ENCODE peak calls at places on chromosomes 12 and 14, in eight cellular contexts. O, I, B, Y, G, N, H and L are unnamed samples.

GRCh38 chr12:120598674-120599463 is 17.7 kb upstream of the POP5 start:
- DNase-seq in G (no peak), N (no peak), I (no peak), O (no peak), B (no peak), H (peak; percentile 43), Y (no peak), L (no peak)

GRCh38 chr14:77099425-77100167 is 1.5 kb downstream of the CIPC start:
- DNase-seq in B (no peak), G (no peak), O (no peak), H (no peak), Y (no peak), N (no peak), I (no peak), L (peak; percentile 76)

GRCh38 chr14:54108481-54109471 is 152.2 kb upstream of the BMP4 start:
- DNase-seq in Y (no peak), H (peak; percentile 17), B (no peak), I (no peak), N (no peak), O (no peak), G (no peak), L (no peak)

GRCh38 chr14:37969511-37969979 is 238.2 kb upstream of the SSTR1 start:
- DNase-seq in O (no peak), I (no peak), Y (no peak), H (no peak), G (peak; percentile 80), B (no peak), N (no peak), L (no peak)

GRCh38 chr14:50531595-50532501 is 521 bp downstream of the MAP4K5 start:
- DNase-seq in O (peak; percentile 19), H (peak; percentile 61), G (peak; percentile 60), B (peak; percentile 54), N (peak; percentile 51), I (peak; percentile 68), Y (peak; percentile 77), L (no peak)

GRCh38 chr12:75710361-75711069 is 199.1 kb upstream of the KRR1 start:
- DNase-seq in O (no peak), B (no peak), I (no peak), Y (no peak), G (no peak), H (no peak), N (no peak), L (no peak)

GRCh38 chr14:69226178-69226577 is 33.8 kb upstream of the GALNT16 start:
- DNase-seq in G (no peak), Y (peak; percentile 65), B (no peak), I (no peak), N (no peak), H (no peak), O (no peak), L (no peak)

GRCh38 chr12:93135286-93136239 is 206.5 kb upstream of the EEA1 start:
- DNase-seq in Y (no peak), I (no peak), G (no peak), O (no peak), N (no peak), H (no peak), B (no peak), L (no peak)

GRCh38 chr14:80468331-80469122 is 257.2 kb upstream of the DIO2 start:
- DNase-seq in Y (no peak), O (no peak), B (no peak), H (peak; percentile 68), I (no peak), N (no peak), G (peak; percentile 84), L (no peak)

GRCh38 chr12:50387487-50387886 is 8.9 kb downstream of the FAM186A start:
- DNase-seq in N (no peak), G (no peak), I (no peak), Y (no peak), B (no peak), H (no peak), O (no peak), L (no peak)
- H3K4me3 ChIP-seq in N (no peak overlapping the region), G (no peak overlapping the region), I (no peak overlapping the region), Y (no peak overlapping the region), B (no peak overlapping the region), H (no peak overlapping the region), O (no peak overlapping the region), L (no peak overlapping the region)

GRCh38 chr12:29238822-29239291 is 89.8 kb downstream of the FAR2 start:
- DNase-seq in H (no peak), B (no peak), N (no peak), G (no peak), Y (no peak), O (no peak), I (no peak), L (no peak)

GRCh38 chr12:29240441-29240840 is 91.4 kb downstream of the FAR2 start:
- DNase-seq in O (no peak), B (no peak), H (no peak), N (no peak), G (no peak), Y (no peak), I (no peak), L (no peak)

GRCh38 chr12:29242921-29243431 is 93.9 kb downstream of the FAR2 start:
- DNase-seq in N (no peak), O (no peak), H (no peak), G (no peak), Y (no peak), B (no peak), I (no peak), L (no peak)

GRCh38 chr12:29239336-29239735 is 90.3 kb downstream of the FAR2 start:
- DNase-seq in Y (no peak), N (no peak), G (no peak), O (no peak), B (no peak), I (no peak), H (no peak), L (no peak)

GRCh38 chr12:29241821-29242591 is 92.9 kb downstream of the FAR2 start:
- DNase-seq in O (no peak), H (no peak), B (no peak), G (peak; percentile 37), N (peak; percentile 37), I (peak; percentile 55), Y (peak; percentile 35), L (peak; percentile 82)
- TF ChIP-seq CTCF in O (peak; percentile 14), H (no peak), B (no peak), G (peak; percentile 29), N (peak; percentile 18), I (no peak), Y (peak; percentile 5), L (peak; percentile 17)

GRCh38 chr12:31118347-31118830 is 44.7 kb downstream of the DDX11 start:
- DNase-seq in O (no peak), H (peak; percentile 48), N (no peak), G (peak; percentile 48), B (peak; percentile 62), Y (no peak), I (no peak), L (no peak)

GRCh38 chr12:31117203-31118011 is 43.7 kb downstream of the DDX11 start:
- DNase-seq in N (peak; percentile 53), B (peak; percentile 17), G (peak; percentile 79), Y (peak; percentile 74), H (peak; percentile 66), O (no peak), I (no peak), L (no peak)

GRCh38 chr12:31118831-31119530 is 45.3 kb downstream of the DDX11 start:
- DNase-seq in I (no peak), G (peak; percentile 50), Y (peak; percentile 69), O (no peak), H (peak; percentile 74), N (no peak), B (peak; percentile 71), L (no peak)

GRCh38 chr12:31120392-31121008 is 46.8 kb downstream of the DDX11 start:
- DNase-seq in O (no peak), B (no peak), I (no peak), G (no peak), Y (no peak), H (no peak), N (no peak), L (no peak)

DNA sequence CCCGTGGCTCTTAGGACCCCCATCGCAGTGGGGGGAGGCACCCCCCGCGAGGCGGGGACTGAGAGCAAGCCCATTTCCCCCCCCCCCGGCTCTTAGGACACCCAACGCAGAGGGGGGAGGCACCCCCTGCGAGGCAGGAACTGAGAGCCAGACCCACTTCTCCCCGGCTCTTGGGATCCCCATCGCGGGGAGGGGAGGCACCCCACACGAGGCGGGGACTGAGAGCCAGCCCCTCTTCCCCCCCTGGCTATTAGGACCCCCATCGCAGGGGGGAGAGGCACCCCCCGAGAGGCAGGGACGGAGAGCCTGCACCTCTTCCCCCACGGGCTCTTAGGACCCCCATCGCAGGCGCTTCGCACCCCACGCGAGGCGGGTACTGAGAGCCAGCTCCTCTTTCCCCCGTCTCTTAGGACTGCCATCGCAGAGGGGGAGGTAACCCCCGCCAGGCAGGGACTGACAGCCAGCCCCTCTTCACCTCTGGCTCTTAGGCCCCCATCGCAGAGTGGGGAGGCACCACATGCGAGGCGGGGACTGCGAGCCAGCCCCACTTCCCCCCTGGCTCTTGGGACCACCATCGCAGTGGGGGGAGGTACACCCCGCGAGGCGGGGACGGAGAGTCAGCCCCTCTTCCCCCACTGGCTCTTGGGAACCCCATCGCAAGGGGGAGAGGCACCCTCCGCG is 46.0 kb downstream of the DDX11 start:
- DNase-seq in N (no peak), B (peak; percentile 16), O (no peak), I (no peak), G (no peak), Y (no peak), H (no peak), L (no peak)
- H3K4me3 ChIP-seq in N (no peak overlapping the region), B (no peak overlapping the region), O (no peak overlapping the region), I (peak overlapping the region; percentile 38), G (peak overlapping the region; percentile 27), Y (peak overlapping the region; percentile 30), H (peak overlapping the region; percentile 64), L (no peak overlapping the region)

GRCh38 chr12:85971800-85972199 is 97.7 kb downstream of the NTS start:
- DNase-seq in I (no peak), H (no peak), G (no peak), N (no peak), B (no peak), O (no peak), Y (no peak), L (no peak)
- TF ChIP-seq CTCF in I (no peak), H (peak; percentile 11), G (no peak), N (no peak), B (no peak), O (no peak), Y (no peak), L (no peak)

DNA sequence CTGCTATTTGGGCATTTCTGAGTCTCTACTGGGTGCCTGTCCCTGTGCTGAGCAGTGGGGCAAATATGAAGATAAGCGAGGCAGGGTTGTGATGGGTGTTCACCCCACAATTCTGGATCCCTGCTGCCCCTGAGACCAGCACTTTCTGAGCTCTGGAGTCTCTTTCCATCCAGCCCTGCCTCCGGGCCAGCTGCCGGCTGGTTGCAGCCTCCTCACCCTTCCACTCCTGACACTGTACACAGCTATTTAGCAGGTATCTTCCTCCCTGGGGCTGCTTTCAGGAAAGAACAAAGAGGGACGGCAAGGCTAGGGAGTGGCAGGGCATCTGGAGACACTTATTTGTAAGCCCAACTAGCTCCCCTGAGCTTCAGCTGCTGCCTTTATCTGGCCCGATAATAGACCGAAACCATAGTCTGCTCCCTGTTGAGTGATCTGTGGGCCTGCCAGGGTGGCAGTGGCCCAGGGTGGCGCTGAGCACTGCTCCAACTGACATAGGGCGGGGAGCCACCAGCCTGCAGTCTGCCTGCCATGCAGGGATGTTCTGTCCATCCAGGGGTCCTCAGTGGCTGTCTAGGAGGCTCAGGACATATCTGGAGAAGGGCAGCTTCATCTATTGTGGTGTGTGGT is 7.6 kb upstream of the KRT80 start:
- DNase-seq in N (no peak), I (no peak), G (no peak), O (no peak), Y (no peak), B (no peak), H (no peak), L (no peak)
- H3K4me3 ChIP-seq in N (no peak overlapping the region), I (no peak overlapping the region), G (no peak overlapping the region), O (no peak overlapping the region), Y (no peak overlapping the region), B (no peak overlapping the region), H (no peak overlapping the region), L (no peak overlapping the region)